ENCODE peak calls at places on chromosomes 3 and 15, in seven cellular contexts. L is GM23248, P is PC-3, F is MM.1S, N is GM23338, S is PC-9, V is HCT116. I is an unnamed sample. For H3K9me2 and H3K4me1, the result is how much of the 10 kb centered on the place peaks cover.

GRCh38 chr15:99682455-99682854 is 50.8 kb downstream of the LYSMD4 start:
- DNase-seq in N (no peak), F (no peak), S (no peak), P (peak), V (no peak), L (peak), I (no peak)

GRCh38 chr3:168091299-168091852 is 4.3 kb downstream of the GOLIM4 start:
- DNase-seq in S (no peak), P (no peak), N (no peak), L (no peak), F (no peak), V (no peak), I (no peak)

GRCh38 chr3:49493901-49494300 is 23.8 kb downstream of the DAG1 start:
- DNase-seq in L (peak), V (no peak), F (no peak), N (no peak), P (no peak), S (no peak), I (no peak)

GRCh38 chr15:58549013-58549779 is 117.4 kb downstream of the LIPC start:
- DNase-seq in N (no peak), L (no peak), V (no peak), S (no peak), F (no peak), P (no peak), I (no peak)

GRCh38 chr3:169542347-169542751 is 121.2 kb downstream of the MECOM start:
- DNase-seq in S (no peak), P (no peak), F (no peak), V (no peak), L (no peak), N (no peak), I (no peak)

GRCh38 chr3:72664576-72664975 is 183.7 kb downstream of the SHQ1 start:
- DNase-seq in V (no peak), N (no peak), F (no peak), S (no peak), L (peak), P (no peak), I (no peak)

GRCh38 chr3:133887951-133888703 is 7.6 kb downstream of the RAB6B start:
- DNase-seq in V (no peak), P (no peak), L (peak), F (no peak), S (no peak), N (no peak), I (no peak)

GRCh38 chr3:115626711-115627110 is 3.4 kb downstream of the GAP43 start:
- DNase-seq in L (no peak), N (peak), P (no peak), V (no peak), F (no peak), S (no peak), I (no peak)

GRCh38 chr3:113773381-113773780 is 26.5 kb downstream of the ATP6V1A start:
- DNase-seq in L (peak), N (no peak), S (no peak), P (peak), F (no peak), V (no peak), I (no peak)

GRCh38 chr3:133540896-133541674 is 32.4 kb upstream of the CDV3 start:
- DNase-seq in P (peak), L (peak), S (peak), V (peak), N (no peak), F (peak), I (no peak)

GRCh38 chr3:172244011-172244410 is 204.2 kb downstream of the GHSR start:
- DNase-seq in V (peak), P (peak), S (peak), F (no peak), N (no peak), L (peak), I (no peak)

GRCh38 chr3:39191103-39191502 is 1.3 kb downstream of the XIRP1 start:
- DNase-seq in F (peak), V (no peak), P (no peak), L (no peak), S (no peak), N (no peak), I (no peak)

GRCh38 chr15:44794072-44794471 is 57.7 kb downstream of the TRIM69 start:
- DNase-seq in F (no peak), V (no peak), N (no peak), P (no peak), L (no peak), S (no peak), I (no peak)

GRCh38 chr15:82139823-82140268 is 94.0 kb upstream of the MEX3B start:
- DNase-seq in V (peak), F (peak), P (peak), N (peak), S (no peak), L (peak), I (peak)

GRCh38 chr3:9064251-9064650 is 101.0 kb upstream of the RAD18 start:
- DNase-seq in L (no peak), F (no peak), P (no peak), S (no peak), V (no peak), N (no peak), I (no peak)

GRCh38 chr3:28901029-28901428 is 379.8 kb upstream of the RBMS3 start:
- DNase-seq in V (no peak), L (peak), S (no peak), P (no peak), F (no peak), N (no peak), I (no peak)

GRCh38 chr3:194908432-194908966 is 222.8 kb downstream of the FAM43A start:
- DNase-seq in N (no peak), F (no peak), S (no peak), V (no peak), L (no peak), P (no peak), I (no peak)

GRCh38 chr3:188734395-188734794 is 437.4 kb upstream of the TPRG1 start:
- DNase-seq in V (no peak), P (no peak), F (no peak), L (no peak), N (no peak), S (no peak), I (no peak)

GRCh38 chr3:57078366-57079220 is 18.1 kb downstream of the SPATA12 start:
- DNase-seq in N (peak), P (peak), F (no peak), L (peak), S (peak), V (no peak), I (no peak)

GRCh38 chr15:67177750-67178149 is 76.7 kb downstream of the AAGAB start:
- DNase-seq in S (no peak), F (no peak), N (no peak), L (peak), P (no peak), V (no peak), I (no peak)

GRCh38 chr3:178277605-178278004 is 258.6 kb upstream of the KCNMB2 start:
- DNase-seq in L (no peak), N (no peak), P (peak), S (no peak), V (no peak), F (no peak), I (no peak)

GRCh38 chr15:65633752-65634151 is 12.0 kb downstream of the SLC24A1 start:
- DNase-seq in P (no peak), V (no peak), S (no peak), L (no peak), F (no peak), N (no peak), I (no peak)

GRCh38 chr3:121985841-121986240 is 36.2 kb downstream of the ILDR1 start:
- DNase-seq in V (no peak), L (no peak), P (no peak), F (no peak), N (no peak), S (no peak), I (no peak)

GRCh38 chr3:84679211-84679610 is 279.6 kb upstream of the CADM2 start:
- DNase-seq in S (no peak), N (no peak), P (no peak), V (no peak), F (no peak), L (no peak), I (no peak)

GRCh38 chr3:127915937-127916480 is 977 bp downstream of the KBTBD12 start:
- DNase-seq in N (no peak), S (no peak), L (peak), V (no peak), F (no peak), P (no peak), I (no peak)

GRCh38 chr15:87032291-87032690 is 952.6 kb downstream of the AGBL1 start:
- DNase-seq in L (no peak), F (no peak), V (no peak), S (no peak), P (peak), N (peak), I (no peak)

GRCh38 chr3:116338713-116339112 is 106.6 kb downstream of the LSAMP start:
- DNase-seq in S (no peak), N (peak), V (no peak), L (no peak), P (no peak), F (no peak), I (no peak)

GRCh38 chr15:60966316-60966715 is 262.8 kb downstream of the RORA start:
- DNase-seq in F (no peak), N (no peak), V (no peak), L (peak), P (no peak), S (no peak), I (no peak)

DNA sequence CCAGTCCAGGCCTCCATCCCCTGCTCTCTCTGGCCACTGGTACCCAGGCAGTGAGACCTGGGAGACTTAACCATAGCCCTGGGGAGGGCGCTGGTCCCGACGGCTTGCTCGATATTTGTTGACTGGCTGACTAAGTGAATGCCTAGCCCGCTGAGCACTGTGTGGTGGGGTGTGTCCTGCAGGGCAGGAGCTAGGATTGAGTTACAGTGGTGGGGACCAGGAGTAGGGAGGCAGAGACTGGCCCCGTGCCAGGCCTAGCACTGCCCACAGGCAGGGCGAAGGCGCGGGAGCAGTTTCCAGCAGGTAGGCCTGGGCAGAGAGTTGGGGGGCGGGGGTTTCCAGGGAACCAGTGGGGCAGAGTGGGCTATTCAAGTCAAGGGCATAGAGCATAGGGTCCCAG is at the start of gene VILL:
- DNase-seq in F (no peak), N (no peak), L (no peak), P (peak), V (no peak), S (peak), I (no peak)
- H3K4me2 ChIP-seq in F (no peak), N (peak), L (no peak), P (no peak), V (no peak), S (peak), I (no peak)

DNA sequence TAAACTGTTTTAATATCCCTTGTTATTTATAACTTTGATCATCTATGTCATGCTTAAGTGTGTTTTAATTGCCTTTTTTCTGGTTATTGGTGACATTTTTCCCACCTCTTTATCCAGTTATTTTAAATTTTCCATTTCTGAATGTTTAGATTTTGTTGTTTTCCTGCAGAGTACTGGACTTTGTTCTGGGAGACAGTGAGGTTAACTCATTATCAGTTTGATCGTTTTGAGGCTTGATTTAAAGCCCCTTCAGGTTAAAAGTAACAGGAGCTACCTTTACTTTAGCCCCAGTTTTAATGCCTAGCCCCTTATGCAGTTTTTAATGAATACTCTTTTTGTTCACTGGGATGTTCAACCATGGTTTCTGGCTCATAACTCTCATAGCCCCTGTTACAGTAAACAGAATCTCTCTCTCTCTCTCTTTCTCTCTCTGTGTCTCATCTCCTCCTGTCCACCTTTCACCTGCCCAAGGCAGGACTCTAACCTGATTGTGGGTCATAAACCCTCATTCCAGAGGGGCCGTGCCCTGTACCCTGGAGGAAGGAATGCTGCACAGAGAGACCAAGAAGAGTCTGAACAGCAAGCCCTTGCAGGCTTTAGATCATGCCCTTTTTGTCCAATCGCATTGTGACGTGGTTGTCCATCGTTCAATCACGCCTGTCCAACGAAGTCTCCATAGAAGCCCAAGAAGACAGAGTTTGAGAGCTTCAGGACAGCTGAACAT is 91.8 kb upstream of the WDR72 start:
- DNase-seq in V (no peak), P (no peak), F (no peak), L (no peak), N (no peak), S (no peak), I (no peak)
- H3K9me2 ChIP-seq in V (under half), P (under half), F (under half), L (under half), N (under half), S (under half), I (under half)

GRCh38 chr15:101242999-101243336 is 8.9 kb downstream of the CHSY1 start:
- DNase-seq in V (no peak), P (no peak), S (no peak), L (no peak), N (no peak), F (no peak), I (no peak)
- H3K4me1 ChIP-seq in V (under half), P (under half), S (under half), L (under half), N (half or more), F (under half), I (under half)

DNA sequence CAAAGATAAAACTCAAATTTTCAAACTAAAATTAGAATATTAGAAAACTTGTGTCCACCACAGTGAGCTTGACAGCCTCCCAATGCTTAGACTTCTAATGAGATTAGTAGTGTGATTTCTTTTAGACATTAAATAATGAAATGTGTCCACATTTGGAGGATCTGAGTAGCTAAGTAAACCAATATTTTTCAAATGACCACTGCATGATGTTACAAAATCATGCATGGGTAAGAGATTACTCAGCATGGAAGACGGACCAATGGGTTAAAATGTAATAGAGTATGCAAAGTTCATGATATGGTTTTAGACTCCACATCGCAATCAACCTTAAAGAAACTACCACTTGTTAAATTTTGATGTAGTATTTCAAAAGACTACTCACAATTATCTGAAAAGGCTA is 130.6 kb downstream of the IMPG2 start:
- DNase-seq in F (no peak), N (no peak), L (peak), S (no peak), V (no peak), P (peak), I (no peak)
- H3K4me2 ChIP-seq in F (no peak), N (no peak), L (peak), S (no peak), V (no peak), P (peak), I (no peak)

GRCh38 chr3:71062920-71063767 is 520.4 kb downstream of the FOXP1 start:
- DNase-seq in S (no peak), L (peak), P (peak), V (no peak), N (no peak), F (peak), I (peak)

GRCh38 chr3:71062037-71062919 is 521.2 kb downstream of the FOXP1 start:
- DNase-seq in L (peak), S (no peak), P (peak), N (no peak), F (no peak), V (no peak), I (no peak)

GRCh38 chr3:71064288-71064975 is 519.1 kb downstream of the FOXP1 start:
- DNase-seq in L (peak), N (peak), P (peak), V (no peak), F (peak), S (no peak), I (peak)

GRCh38 chr3:71064976-71065763 is 518.4 kb downstream of the FOXP1 start:
- DNase-seq in N (peak), F (peak), S (no peak), P (peak), V (no peak), L (peak), I (peak)

DNA sequence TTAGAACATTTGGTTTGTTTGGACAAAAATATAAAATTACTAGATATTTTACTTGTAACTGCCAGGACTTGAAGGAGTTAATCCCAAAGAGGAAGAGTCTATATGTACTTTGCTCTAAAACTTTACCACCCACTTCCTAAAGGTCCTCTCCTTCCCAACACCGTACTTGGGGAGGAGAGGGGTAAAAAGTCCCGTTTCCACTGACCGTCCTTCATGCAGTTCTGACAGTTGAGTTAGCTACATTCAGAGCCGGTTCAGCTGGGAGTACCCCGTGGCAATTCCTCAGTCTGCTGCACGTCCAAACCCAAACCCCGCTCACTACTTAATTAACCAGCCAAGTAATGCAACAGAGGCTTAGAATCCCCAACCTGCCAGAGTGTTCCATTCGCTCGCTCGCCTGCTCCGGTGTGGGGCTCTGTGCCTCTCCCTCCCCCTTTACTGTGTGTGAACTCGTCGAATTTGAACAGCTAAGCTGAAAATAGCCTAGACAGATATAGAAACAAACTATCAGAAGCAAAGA is 519.7 kb downstream of the FOXP1 start:
- DNase-seq in P (peak), L (peak), N (peak), V (no peak), S (no peak), F (peak), I (peak)
- H3K9me2 ChIP-seq in P (under half), L (under half), N (under half), V (under half), S (under half), F (under half), I (under half)

GRCh38 chr15:78063966-78064365 is 13.5 kb downstream of the TBC1D2B start:
- DNase-seq in N (no peak), P (no peak), S (no peak), V (no peak), F (no peak), L (peak), I (no peak)
- H3K4me1 ChIP-seq in N (under half), P (under half), S (half or more), V (under half), F (half or more), L (half or more), I (half or more)

I was measured in Karpas-422.